ENCODE peak calls at places on chromosomes 16 and 17, in seven cellular contexts. P, I, U, D, N, L and M are unnamed samples.

GRCh38 chr17:76350463-76350862 is 3.3 kb downstream of the PRPSAP1 start:
- DNase-seq in P (no peak), N (no peak), I (no peak), L (no peak), U (no peak), D (no peak), M (no peak)

GRCh38 chr17:32627233-32628008 is 140.6 kb downstream of the CDK5R1 start:
- DNase-seq in P (no peak), L (no peak), U (no peak), I (no peak), D (no peak), N (peak; percentile 91), M (no peak)

GRCh38 chr17:76026714-76027158 is 370 bp downstream of the EVPL start:
- DNase-seq in U (no peak), N (no peak), I (no peak), D (no peak), P (no peak), L (no peak), M (no peak)

GRCh38 chr17:27630607-27631408 is at the start of gene LGALS9:
- DNase-seq in I (no peak), U (peak; percentile 18), D (no peak), L (no peak), P (no peak), N (no peak), M (peak; percentile 25)

GRCh38 chr17:78821961-78822360 is 18.7 kb downstream of the USP36 start:
- DNase-seq in L (no peak), U (no peak), N (no peak), I (no peak), D (no peak), P (no peak), M (no peak)

GRCh38 chr17:64741038-64741641 is 79.0 kb upstream of the SMURF2 start:
- DNase-seq in N (no peak), D (peak; percentile 29), L (peak; percentile 24), P (no peak), U (no peak), I (no peak), M (no peak)

GRCh38 chr17:82851381-82851780 is 11.6 kb upstream of the ZNF750 start:
- DNase-seq in N (no peak), I (no peak), U (no peak), D (no peak), L (no peak), P (no peak), M (no peak)

GRCh38 chr17:65730711-65731169 is 169.3 kb upstream of the AXIN2 start:
- DNase-seq in L (no peak), D (no peak), P (no peak), U (no peak), I (no peak), N (no peak), M (no peak)

GRCh38 chr16:65446441-65446840 is 324.6 kb upstream of the CDH11 start:
- DNase-seq in I (no peak), P (no peak), U (no peak), L (no peak), D (no peak), N (no peak), M (no peak)

GRCh38 chr17:73532441-73532901 is 111.8 kb downstream of the SDK2 start:
- DNase-seq in L (no peak), I (no peak), N (no peak), U (no peak), D (no peak), P (no peak), M (no peak)

GRCh38 chr16:11374255-11374654 is 29.0 kb downstream of the RMI2 start:
- DNase-seq in N (no peak), L (no peak), P (no peak), D (no peak), U (no peak), I (no peak), M (no peak)

GRCh38 chr17:6780001-6780400 is 4.0 kb downstream of the FBXO39 start:
- DNase-seq in P (no peak), D (no peak), I (no peak), L (no peak), N (no peak), U (no peak), M (no peak)

GRCh38 chr16:68993885-68994284 is 111.6 kb upstream of the HAS3 start:
- DNase-seq in U (no peak), N (no peak), L (peak; percentile 85), P (no peak), D (no peak), I (no peak), M (no peak)

GRCh38 chr16:67256701-67257230 is 8.0 kb downstream of the SLC9A5 start:
- DNase-seq in N (no peak), U (no peak), P (no peak), L (no peak), I (no peak), D (no peak), M (no peak)

GRCh38 chr17:12041316-12041715 is 20.6 kb downstream of the MAP2K4 start:
- DNase-seq in L (peak; percentile 27), I (no peak), P (no peak), D (no peak), U (no peak), N (no peak), M (no peak)

GRCh38 chr16:27332105-27332504 is 18.3 kb downstream of the IL4R start:
- DNase-seq in L (no peak), I (no peak), U (no peak), D (no peak), N (no peak), P (no peak), M (no peak)